ENCODE peak calls at places on chromosomes 13 and 19, in nine cellular contexts. V, G, U, P, A, F, Q, R and N are unnamed samples.

GRCh38 chr13:50889317-50889716 is 20.3 kb upstream of the RNASEH2B start:
- DNase-seq in V (no peak), G (no peak), U (no peak), P (no peak), A (no peak), F (no peak), Q (no peak), R (no peak), N (no peak)

GRCh38 chr19:6042776-6043726 is 65.1 kb upstream of the RANBP3 start:
- DNase-seq in V (no peak), G (no peak), U (no peak), P (no peak), A (no peak), F (no peak), Q (no peak), R (no peak), N (no peak)

GRCh38 chr13:77330009-77330471 is 3.1 kb upstream of the MYCBP2 start:
- DNase-seq in V (no peak), G (no peak), U (no peak), P (no peak), A (no peak), F (no peak), Q (no peak), R (no peak), N (no peak)

GRCh38 chr19:54430306-54431254 is 15.3 kb downstream of the TTYH1 start:
- DNase-seq in V (peak; percentile 86), G (no peak), U (peak; percentile 46), P (peak; percentile 89), A (no peak), F (no peak), Q (peak; percentile 74), R (no peak), N (no peak)

GRCh38 chr13:78323848-78324247 is 279.5 kb downstream of the POU4F1 start:
- DNase-seq in V (no peak), G (no peak), U (peak; percentile 64), P (no peak), A (no peak), F (no peak), Q (peak; percentile 67), R (no peak), N (no peak)

GRCh38 chr13:51437550-51438127 is 15.2 kb downstream of the INTS6 start:
- DNase-seq in V (no peak), G (no peak), U (no peak), P (no peak), A (no peak), F (no peak), Q (no peak), R (no peak), N (no peak)

GRCh38 chr13:61276401-61276800 is 139.2 kb downstream of the PCDH20 start:
- DNase-seq in V (no peak), G (no peak), U (no peak), P (no peak), A (no peak), F (no peak), Q (peak; percentile 20), R (no peak), N (no peak)

GRCh38 chr13:111174377-111174776 is 59.3 kb downstream of the ARHGEF7 start:
- DNase-seq in V (no peak), G (no peak), U (no peak), P (no peak), A (no peak), F (no peak), Q (no peak), R (no peak), N (no peak)

GRCh38 chr13:99969934-99970760 is 1.4 kb downstream of the ZIC5 start:
- DNase-seq in V (no peak), G (no peak), U (no peak), P (peak; percentile 75), A (no peak), F (no peak), Q (no peak), R (no peak), N (no peak)

DNA sequence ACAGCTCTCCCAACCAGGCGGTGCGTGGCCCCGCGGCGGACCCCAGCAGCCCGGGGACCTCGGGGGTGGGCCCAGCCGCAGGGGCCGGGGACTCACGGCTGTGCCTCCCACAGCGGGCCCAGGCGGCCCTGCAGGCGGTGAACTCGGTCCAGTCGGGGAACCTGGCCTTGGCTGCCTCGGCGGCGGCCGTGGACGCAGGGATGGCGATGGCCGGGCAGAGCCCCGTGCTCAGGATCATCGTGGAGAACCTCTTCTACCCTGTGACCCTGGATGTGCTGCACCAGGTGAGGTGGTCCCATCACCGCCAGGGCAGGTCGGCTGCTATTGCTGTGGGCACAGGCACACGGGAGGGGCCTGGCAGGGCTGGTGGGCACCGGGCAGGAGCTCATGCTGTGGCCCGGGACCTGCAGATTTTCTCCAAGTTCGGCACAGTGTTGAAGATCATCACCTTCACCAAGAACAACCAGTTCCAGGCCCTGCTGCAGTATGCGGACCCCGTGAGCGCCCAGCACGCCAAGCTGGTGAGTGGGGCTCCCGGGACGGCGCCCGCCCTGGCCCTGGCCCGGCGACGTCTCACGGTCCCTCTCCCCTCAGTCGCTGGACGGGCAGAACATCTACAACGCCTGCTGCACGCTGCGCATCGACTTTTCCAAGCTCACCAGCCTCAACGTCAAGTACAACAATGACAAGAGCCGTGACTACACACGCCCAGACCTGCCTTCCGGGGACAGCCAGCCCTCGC is 7.3 kb downstream of the PTBP1 start:
- DNase-seq in V (no peak), G (no peak), U (no peak), P (no peak), A (no peak), F (no peak), Q (no peak), R (no peak), N (no peak)
- TF ChIP-seq CTCF in V (no peak), G (no peak), U (no peak), P (no peak), A (no peak), F (no peak), Q (no peak), R (no peak), N (no peak)

GRCh38 chr13:26377038-26377437 is 123.1 kb downstream of the CDK8 start:
- DNase-seq in V (peak; percentile 60), G (peak; percentile 11), U (peak; percentile 3), P (peak; percentile 40), A (no peak), F (no peak), Q (peak; percentile 44), R (no peak), N (no peak)
- TF ChIP-seq CTCF in V (peak; percentile 61), G (peak; percentile 46), U (no peak), P (peak; percentile 41), A (no peak), F (peak; percentile 46), Q (peak; percentile 58), R (no peak), N (peak; percentile 55)

GRCh38 chr13:20526664-20527063 is 1.0 kb upstream of the CRYL1 start:
- DNase-seq in V (no peak), G (peak; percentile 32), U (no peak), P (no peak), A (no peak), F (no peak), Q (no peak), R (no peak), N (no peak)
- TF ChIP-seq CTCF in V (no peak), G (no peak), U (no peak), P (no peak), A (no peak), F (no peak), Q (no peak), R (no peak), N (no peak)

GRCh38 chr13:31591834-31592233 is 147.5 kb upstream of the RXFP2 start:
- DNase-seq in V (no peak), G (no peak), U (no peak), P (peak; percentile 1), A (no peak), F (no peak), Q (no peak), R (no peak), N (no peak)

GRCh38 chr13:31598990-31599389 is 140.3 kb upstream of the RXFP2 start:
- DNase-seq in V (no peak), G (no peak), U (no peak), P (no peak), A (no peak), F (no peak), Q (no peak), R (no peak), N (no peak)

GRCh38 chr13:31594056-31594455 is 145.3 kb upstream of the RXFP2 start:
- DNase-seq in V (no peak), G (no peak), U (no peak), P (no peak), A (no peak), F (no peak), Q (no peak), R (no peak), N (no peak)

DNA sequence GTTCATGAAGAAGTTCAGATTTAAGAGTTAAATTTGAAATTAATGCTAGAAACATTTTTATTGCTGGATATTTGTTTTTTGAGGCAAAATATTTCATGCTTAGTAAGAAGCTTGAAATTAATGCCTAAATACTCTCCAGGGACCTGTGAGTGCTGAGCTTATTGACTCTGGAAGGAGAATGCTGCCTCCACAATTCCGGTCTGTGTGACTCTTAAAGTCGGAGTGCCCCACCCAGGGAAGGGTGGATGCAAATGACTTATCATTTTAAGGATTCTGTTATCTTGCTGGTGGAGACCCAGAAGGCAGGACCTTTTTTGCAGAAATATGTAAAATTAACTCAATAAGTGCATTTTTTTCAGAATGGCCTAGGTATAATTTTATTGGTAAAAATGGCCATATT is 143.8 kb upstream of the RXFP2 start:
- DNase-seq in V (no peak), G (peak; percentile 74), U (no peak), P (no peak), A (no peak), F (no peak), Q (no peak), R (no peak), N (no peak)
- TF ChIP-seq CTCF in V (no peak), G (no peak), U (no peak), P (no peak), A (no peak), F (no peak), Q (no peak), R (no peak), N (no peak)

GRCh38 chr19:48308695-48309586 is 16.4 kb upstream of the EMP3 start:
- DNase-seq in V (peak; percentile 58), G (no peak), U (no peak), P (peak; percentile 60), A (no peak), F (no peak), Q (no peak), R (no peak), N (no peak)
- TF ChIP-seq CTCF in V (no peak), G (peak; percentile 38), U (no peak), P (peak; percentile 41), A (no peak), F (peak; percentile 49), Q (peak; percentile 15), R (no peak), N (peak; percentile 26)